ENCODE peak calls at places on chromosome 5, in six cellular contexts. T is MM.1S, Y is stomach, D is HepG2, P is fibroblast of pulmonary artery, V is left ventricle myocardium inferior. U is an unnamed sample.

GRCh38 chr5:181153814-181154213 is 6.4 kb downstream of the OR2V2 start:
- DNase-seq in T (no peak), Y (no peak), D (no peak), P (no peak), V (no peak), U (no peak)

GRCh38 chr5:3594514-3595101 is 1.0 kb upstream of the IRX1 start:
- DNase-seq in T (no peak), Y (no peak), D (no peak), P (no peak), V (no peak), U (no peak)

GRCh38 chr5:74316064-74316586 is 324.4 kb downstream of the ENC1 start:
- DNase-seq in T (no peak), Y (no peak), D (peak; percentile 15), P (peak; percentile 92), V (no peak), U (peak; percentile 71)

GRCh38 chr5:172282277-172283019 is 1.1 kb downstream of the UBTD2 start:
- DNase-seq in T (no peak), Y (no peak), D (no peak), P (no peak), V (no peak), U (no peak)

GRCh38 chr5:17399931-17400330 is 98.1 kb upstream of the TAF11L2 start:
- DNase-seq in T (no peak), Y (no peak), D (no peak), P (no peak), V (no peak), U (no peak)

GRCh38 chr5:55331321-55331720 is 23.5 kb downstream of the MTREX start:
- DNase-seq in T (no peak), Y (no peak), D (no peak), P (no peak), V (no peak), U (no peak)

GRCh38 chr5:151622367-151623097 is 31.4 kb upstream of the FAT2 start:
- DNase-seq in T (no peak), Y (no peak), D (no peak), P (no peak), V (no peak), U (no peak)

GRCh38 chr5:72314571-72315172 is 5.4 kb downstream of the MRPS27 start:
- DNase-seq in T (no peak), Y (peak; percentile 71), D (peak; percentile 71), P (peak; percentile 87), V (no peak), U (peak; percentile 76)

GRCh38 chr5:133564921-133565565 is 47.3 kb downstream of the FSTL4 start:
- DNase-seq in T (peak; percentile 12), Y (no peak), D (no peak), P (no peak), V (no peak), U (no peak)

GRCh38 chr5:135887447-135887864 is 8.2 kb downstream of the IL9 start:
- DNase-seq in T (peak; percentile 88), Y (peak; percentile 57), D (peak; percentile 73), P (peak; percentile 76), V (no peak), U (peak; percentile 72)

GRCh38 chr5:16669776-16670175 is 53.0 kb upstream of the RETREG1 start:
- DNase-seq in T (no peak), Y (no peak), D (no peak), P (peak; percentile 90), V (no peak), U (peak; percentile 77)

GRCh38 chr5:142724821-142725220 is 38.9 kb upstream of the FGF1 start:
- DNase-seq in T (no peak), Y (no peak), D (no peak), P (no peak), V (no peak), U (no peak)

GRCh38 chr5:104606258-104606829 is 1043.8 kb upstream of the NUDT12 start:
- DNase-seq in T (no peak), Y (no peak), D (no peak), P (no peak), V (no peak), U (no peak)

GRCh38 chr5:166722939-166723338 is 1568.5 kb upstream of the WWC1 start:
- DNase-seq in T (no peak), Y (no peak), D (no peak), P (peak; percentile 80), V (no peak), U (peak; percentile 49)

GRCh38 chr5:38433160-38433861 is 123.1 kb downstream of the LIFR start:
- DNase-seq in T (peak; percentile 50), Y (no peak), D (no peak), P (peak; percentile 93), V (peak; percentile 68), U (peak; percentile 95)

GRCh38 chr5:149014634-149015033 is 48.2 kb downstream of the SH3TC2 start:
- DNase-seq in T (peak; percentile 67), Y (no peak), D (no peak), P (no peak), V (no peak), U (no peak)

GRCh38 chr5:122077451-122078115 is 476 bp downstream of the LOX start:
- DNase-seq in T (no peak), Y (peak; percentile 26), D (peak; percentile 13), P (peak; percentile 45), V (no peak), U (peak; percentile 45)

GRCh38 chr5:97383996-97384395 is 200.9 kb upstream of the RIOK2 start:
- DNase-seq in T (no peak), Y (no peak), D (no peak), P (peak; percentile 25), V (no peak), U (peak; percentile 1)

GRCh38 chr5:141973871-141974595 is 5.1 kb downstream of the RNF14 start:
- DNase-seq in T (no peak), Y (no peak), D (no peak), P (peak; percentile 42), V (no peak), U (peak; percentile 66)

GRCh38 chr5:154937186-154937717 is 759 bp downstream of the GEMIN5 start:
- DNase-seq in T (no peak), Y (no peak), D (no peak), P (peak; percentile 7), V (no peak), U (peak; percentile 18)

GRCh38 chr5:126600631-126601511 is at the start of gene PHAX:
- DNase-seq in T (peak; percentile 85), Y (peak; percentile 79), D (peak; percentile 60), P (peak; percentile 81), V (peak; percentile 77), U (peak; percentile 76)

GRCh38 chr5:56481147-56481997 is 248.2 kb upstream of the ANKRD55 start:
- DNase-seq in T (peak; percentile 59), Y (peak; percentile 46), D (peak; percentile 35), P (peak; percentile 51), V (peak; percentile 61), U (peak; percentile 43)

GRCh38 chr5:159224471-159224870 is 15.1 kb upstream of the RNF145 start:
- DNase-seq in T (no peak), Y (no peak), D (no peak), P (no peak), V (no peak), U (no peak)

GRCh38 chr5:103561670-103562069 is 919 bp downstream of the NUDT12 start:
- DNase-seq in T (no peak), Y (no peak), D (no peak), P (peak; percentile 4), V (no peak), U (peak; percentile 1)

GRCh38 chr5:33462456-33462855 is 21.7 kb downstream of the TARS1 start:
- DNase-seq in T (no peak), Y (no peak), D (no peak), P (no peak), V (no peak), U (no peak)

GRCh38 chr5:132109494-132110053 is 36.0 kb downstream of the CSF2 start:
- DNase-seq in T (peak; percentile 16), Y (no peak), D (no peak), P (no peak), V (no peak), U (no peak)

GRCh38 chr5:140877262-140877581 is 2.1 kb downstream of the PCDHA12 start:
- DNase-seq in T (no peak), Y (no peak), D (no peak), P (no peak), V (no peak), U (no peak)

GRCh38 chr5:140883373-140883772 is 1.4 kb downstream of the PCDHA13 start:
- DNase-seq in T (no peak), Y (no peak), D (no peak), P (no peak), V (no peak), U (no peak)

GRCh38 chr5:140883927-140884697 is 2.2 kb downstream of the PCDHA13 start:
- DNase-seq in T (no peak), Y (no peak), D (no peak), P (no peak), V (no peak), U (no peak)

GRCh38 chr5:140882591-140882899 is 621 bp downstream of the PCDHA13 start:
- DNase-seq in T (no peak), Y (no peak), D (no peak), P (no peak), V (no peak), U (peak; percentile 13)

GRCh38 chr5:140881889-140882590 is at the start of gene PCDHA13:
- DNase-seq in T (no peak), Y (no peak), D (no peak), P (peak; percentile 7), V (no peak), U (peak; percentile 42)
- TF ChIP-seq CTCF in T (no peak), Y (no peak), D (peak; percentile 40), P (no peak), V (peak; percentile 22), U (no peak)

DNA sequence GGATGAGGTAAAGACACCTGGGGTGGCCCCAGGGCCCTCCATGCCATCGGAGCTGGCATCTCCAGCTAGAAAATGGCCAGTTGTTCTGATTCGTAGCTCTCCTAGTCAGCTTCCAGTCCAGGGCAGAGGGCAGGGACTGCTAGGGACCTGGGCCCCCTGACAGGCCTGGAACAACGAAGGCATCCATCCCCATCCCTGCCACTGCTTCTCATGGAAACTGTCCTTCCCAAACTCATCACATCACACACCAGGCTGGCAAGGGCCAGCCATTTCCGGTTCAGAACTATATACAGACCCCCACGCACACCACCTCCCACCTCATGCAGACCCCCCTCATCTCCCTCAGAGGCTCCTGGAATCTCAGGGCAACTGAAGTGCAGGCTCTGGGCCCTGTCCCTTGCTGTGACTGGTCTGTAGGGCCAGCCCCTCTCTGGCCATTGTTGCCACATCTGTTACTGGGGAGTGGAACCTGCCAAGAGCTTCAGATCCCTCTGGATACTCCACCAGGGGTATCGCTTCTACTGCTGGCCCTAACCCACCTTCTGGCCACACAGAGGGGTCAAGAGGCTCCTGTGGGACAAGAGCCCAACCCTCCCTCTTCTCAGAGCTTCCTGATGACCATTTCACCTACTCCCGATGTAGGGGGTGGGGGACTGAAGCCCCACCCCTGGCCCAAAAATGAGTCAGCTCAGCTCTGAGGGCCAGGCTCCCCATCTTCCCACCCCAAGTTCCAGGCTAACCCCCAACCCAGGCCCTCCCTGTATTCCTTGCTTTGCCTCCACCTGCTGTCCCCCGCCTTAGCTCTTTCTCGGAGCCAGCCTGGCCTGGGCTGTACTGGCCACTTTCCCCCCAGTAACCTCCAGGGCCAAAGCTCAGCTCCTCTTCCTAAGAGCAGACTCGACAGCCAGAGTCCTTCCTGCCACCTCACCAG is 1.2 kb upstream of the MZB1 start:
- DNase-seq in T (no peak), Y (no peak), D (no peak), P (no peak), V (no peak), U (no peak)
- H3K4me3 ChIP-seq in T (peak overlapping the region; percentile 74), Y (no peak overlapping the region), D (no peak overlapping the region), P (no peak overlapping the region), V (peak overlapping the region; percentile 77), U (no peak overlapping the region)

GRCh38 chr5:140869555-140869886 is 764 bp downstream of the PCDHA11 start:
- DNase-seq in T (no peak), Y (no peak), D (no peak), P (no peak), V (no peak), U (no peak)
- TF ChIP-seq CTCF in T (peak; percentile 47), Y (no peak), D (no peak), P (no peak), V (no peak), U (no peak)

GRCh38 chr5:110852053-110852452 is 113.2 kb downstream of the SLC25A46 start:
- DNase-seq in T (peak; percentile 80), Y (no peak), D (no peak), P (peak; percentile 6), V (no peak), U (no peak)
- H3K4me3 ChIP-seq in T (no peak overlapping the region), Y (no peak overlapping the region), D (no peak overlapping the region), P (no peak overlapping the region), V (no peak overlapping the region), U (no peak overlapping the region)